ENCODE peak calls at places on chromosome 11, in seven cellular contexts. F is neural progenitor cell, U is fibroblast of lung, C is GM23338, L is heart right ventricle, E is Caco-2, P is AG09309. J is an unnamed sample.
A peak's percentile ranks its signal among the peaks of the same experiment; 100 is the strongest.

GRCh38 chr11:134566311-134566710 is 154.3 kb upstream of the B3GAT1 start:
- DNase-seq in F (no peak), U (no peak), C (no peak), L (no peak), E (peak; percentile 30), P (no peak), J (no peak)

GRCh38 chr11:102630598-102631448 is 5.7 kb upstream of the MMP20 start:
- DNase-seq in F (no peak), U (peak; percentile 41), C (no peak), L (no peak), E (no peak), P (no peak), J (no peak)

GRCh38 chr11:118438314-118438931 is 2.1 kb downstream of the KMT2A start:
- DNase-seq in F (peak; percentile 70), U (peak; percentile 81), C (peak; percentile 80), L (peak; percentile 17), E (no peak), P (peak; percentile 59), J (peak; percentile 78)

GRCh38 chr11:123672568-123672967 is 18.1 kb upstream of the SCN3B start:
- DNase-seq in F (no peak), U (no peak), C (no peak), L (no peak), E (no peak), P (no peak), J (no peak)

GRCh38 chr11:69008774-69009440 is 4.1 kb downstream of the MRGPRF start:
- DNase-seq in F (no peak), U (peak; percentile 98), C (no peak), L (peak; percentile 64), E (peak; percentile 93), P (peak; percentile 89), J (peak; percentile 96)

GRCh38 chr11:88208742-88209141 is 33.5 kb upstream of the RAB38 start:
- DNase-seq in F (no peak), U (peak; percentile 2), C (no peak), L (no peak), E (no peak), P (no peak), J (no peak)

GRCh38 chr11:59560702-59561469 is 49.5 kb downstream of the OR4D9 start:
- DNase-seq in F (peak; percentile 94), U (peak; percentile 82), C (peak; percentile 93), L (peak; percentile 86), E (peak; percentile 92), P (no peak), J (peak; percentile 74)

GRCh38 chr11:67371199-67371548 is 2.2 kb downstream of the CLCF1 start:
- DNase-seq in F (no peak), U (no peak), C (no peak), L (no peak), E (no peak), P (no peak), J (no peak)

GRCh38 chr11:126809514-126810289 is 190.9 kb downstream of the KIRREL3 start:
- DNase-seq in F (no peak), U (no peak), C (no peak), L (no peak), E (no peak), P (no peak), J (no peak)

GRCh38 chr11:76067099-76067498 is 139.2 kb downstream of the WNT11 start:
- DNase-seq in F (no peak), U (no peak), C (no peak), L (no peak), E (no peak), P (no peak), J (peak; percentile 29)

GRCh38 chr11:6438979-6439571 is 1.7 kb downstream of the HPX start:
- DNase-seq in F (peak; percentile 69), U (peak; percentile 57), C (peak; percentile 84), L (no peak), E (peak; percentile 67), P (peak; percentile 37), J (peak; percentile 60)

GRCh38 chr11:9574806-9575530 is 1.5 kb downstream of the WEE1 start:
- DNase-seq in F (peak; percentile 78), U (peak; percentile 92), C (peak; percentile 83), L (peak; percentile 26), E (peak; percentile 87), P (peak; percentile 67), J (peak; percentile 86)

GRCh38 chr11:128680906-128681305 is 13.0 kb upstream of the FLI1 start:
- DNase-seq in F (no peak), U (no peak), C (no peak), L (no peak), E (no peak), P (no peak), J (no peak)

GRCh38 chr11:90556612-90557011 is 333.8 kb upstream of the CHORDC1 start:
- DNase-seq in F (no peak), U (no peak), C (no peak), L (no peak), E (no peak), P (no peak), J (no peak)

GRCh38 chr11:13205446-13205845 is 72.1 kb upstream of the BMAL1 start:
- DNase-seq in F (no peak), U (no peak), C (no peak), L (no peak), E (no peak), P (no peak), J (no peak)

GRCh38 chr11:13208921-13209320 is 68.7 kb upstream of the BMAL1 start:
- DNase-seq in F (no peak), U (no peak), C (no peak), L (no peak), E (no peak), P (no peak), J (no peak)

GRCh38 chr11:13207665-13208594 is 69.7 kb upstream of the BMAL1 start:
- DNase-seq in F (no peak), U (peak; percentile 88), C (peak; percentile 33), L (no peak), E (peak; percentile 49), P (peak; percentile 73), J (peak; percentile 85)

GRCh38 chr11:13206086-13206640 is 71.4 kb upstream of the BMAL1 start:
- DNase-seq in F (no peak), U (no peak), C (no peak), L (no peak), E (no peak), P (no peak), J (no peak)

DNA sequence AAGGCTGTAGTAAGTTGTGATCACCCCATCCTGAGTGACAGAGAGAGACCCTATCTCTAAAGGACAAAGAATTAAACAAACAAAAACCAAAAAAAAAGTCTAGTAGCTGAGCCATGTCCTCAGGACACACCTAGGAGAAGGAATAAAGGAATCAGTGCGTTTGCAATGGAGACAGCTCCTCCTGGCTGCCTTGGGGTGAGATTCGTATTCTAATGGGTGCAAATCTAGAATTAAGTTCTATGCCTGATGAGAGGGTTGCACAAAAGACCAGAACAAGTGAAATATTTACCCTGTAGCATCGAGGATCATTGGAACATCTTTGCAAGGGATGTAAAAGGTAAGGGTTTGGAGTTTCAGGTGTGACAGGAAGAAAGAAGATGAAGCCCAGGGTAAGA is 70.3 kb upstream of the BMAL1 start:
- DNase-seq in F (no peak), U (no peak), C (peak; percentile 35), L (no peak), E (no peak), P (no peak), J (no peak)
- TF ChIP-seq CTCF in F (peak; percentile 35), U (no peak), C (peak; percentile 44), L (no peak), E (peak; percentile 19), P (no peak), J (peak; percentile 33)

DNA sequence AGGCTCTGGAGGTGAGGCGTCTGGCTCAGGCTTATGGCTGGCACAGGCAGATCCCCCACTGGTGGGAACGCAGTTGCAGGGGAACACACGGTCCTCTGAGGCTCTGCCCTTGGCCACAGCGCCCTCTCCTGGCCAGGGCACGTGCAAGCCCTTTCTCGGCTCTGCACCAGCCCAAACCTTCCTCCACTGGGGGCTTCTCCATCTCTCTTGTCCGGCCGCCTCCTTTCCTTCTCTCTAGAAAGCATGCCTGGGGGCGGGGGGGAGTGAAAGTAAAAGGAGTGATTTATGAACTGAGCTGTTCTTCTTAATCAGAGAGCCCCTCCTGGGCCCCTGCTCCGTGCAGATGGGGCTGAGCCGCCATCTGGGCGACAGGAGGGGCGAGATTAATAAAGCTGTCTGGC is 56.5 kb downstream of the TP53I11 start:
- DNase-seq in F (peak; percentile 95), U (peak; percentile 51), C (peak; percentile 93), L (peak; percentile 82), E (peak; percentile 59), P (no peak), J (peak; percentile 60)
- H3K4me3 ChIP-seq in F (no peak overlapping the region), U (no peak overlapping the region), C (no peak overlapping the region), L (no peak overlapping the region), E (no peak overlapping the region), P (no peak overlapping the region), J (no peak overlapping the region)

DNA sequence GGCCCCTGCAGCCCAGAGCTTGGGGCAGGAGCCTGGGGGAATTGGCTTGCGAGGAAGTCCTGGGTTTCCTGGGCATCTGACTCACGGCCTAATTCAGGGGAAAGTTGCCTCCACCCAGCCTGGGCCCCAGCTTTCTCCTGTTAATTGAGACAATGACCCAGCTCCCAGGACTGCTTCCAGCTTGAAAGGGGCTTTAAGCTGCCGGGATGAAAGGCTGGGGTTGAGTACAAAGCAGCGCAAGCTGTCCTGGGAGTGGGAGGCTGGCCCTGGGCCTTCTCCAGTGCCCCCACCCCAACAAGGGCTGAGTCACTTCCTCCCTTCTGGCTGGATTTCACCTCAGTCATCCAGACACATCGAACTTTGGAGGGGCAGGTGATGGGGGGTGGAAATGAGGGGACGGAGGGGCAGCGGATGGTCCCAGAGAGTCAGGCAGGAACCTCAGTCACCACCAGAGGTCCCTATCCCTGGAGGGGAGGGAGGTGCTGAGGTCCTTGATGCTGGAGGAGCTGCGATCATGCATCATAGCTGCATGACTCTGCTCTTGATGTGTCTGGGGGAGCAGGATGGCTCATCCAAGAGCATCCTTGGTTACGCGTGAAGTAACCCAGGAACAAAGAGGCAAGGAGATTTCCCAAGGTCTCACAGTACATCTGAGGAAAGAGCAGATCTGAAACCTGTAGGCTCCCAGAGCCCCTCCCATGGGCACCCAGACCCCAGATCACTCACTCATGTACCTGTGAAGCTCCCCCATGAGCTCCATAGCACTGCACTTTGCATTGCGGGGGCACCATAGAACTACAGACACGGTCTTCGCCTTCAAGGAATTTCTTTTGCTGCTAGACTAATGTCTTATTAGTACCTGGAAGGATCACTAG is 30.0 kb upstream of the OAF start:
- DNase-seq in F (peak; percentile 86), U (peak; percentile 19), C (peak; percentile 53), L (no peak), E (no peak), P (no peak), J (peak; percentile 31)
- TF ChIP-seq CTCF in F (peak; percentile 43), U (peak; percentile 17), C (peak; percentile 39), L (peak; percentile 19), E (no peak), P (peak; percentile 48), J (peak; percentile 15)

GRCh38 chr11:1299621-1300020 is 9.8 kb downstream of the TOLLIP start:
- DNase-seq in F (no peak), U (no peak), C (peak; percentile 28), L (peak; percentile 10), E (no peak), P (no peak), J (no peak)

GRCh38 chr11:1297576-1298473 is 11.6 kb downstream of the TOLLIP start:
- DNase-seq in F (no peak), U (no peak), C (no peak), L (peak; percentile 20), E (no peak), P (no peak), J (no peak)

GRCh38 chr11:1300121-1300520 is 9.3 kb downstream of the TOLLIP start:
- DNase-seq in F (no peak), U (no peak), C (no peak), L (no peak), E (no peak), P (no peak), J (no peak)

GRCh38 chr11:1300569-1301187 is 8.8 kb downstream of the TOLLIP start:
- DNase-seq in F (no peak), U (no peak), C (no peak), L (no peak), E (no peak), P (no peak), J (no peak)

GRCh38 chr11:1298695-1299492 is 10.5 kb downstream of the TOLLIP start:
- DNase-seq in F (peak; percentile 42), U (peak; percentile 80), C (peak; percentile 46), L (peak; percentile 73), E (peak; percentile 87), P (peak; percentile 33), J (peak; percentile 81)
- H3K4me3 ChIP-seq in F (no peak overlapping the region), U (no peak overlapping the region), C (no peak overlapping the region), L (no peak overlapping the region), E (peak overlapping the region; percentile 4), P (no peak overlapping the region), J (peak overlapping the region; percentile 33)